ENCODE peak calls at places on chromosomes 6 and 20, in four cellular contexts. X, Z, K and E are unnamed samples.

GRCh38 chr20:24729896-24730605 is 219.0 kb upstream of the CST7 start:
- DNase-seq in X (no peak), K (no peak), Z (no peak), E (no peak)

GRCh38 chr6:148509152-148509571 is 166.5 kb downstream of the SASH1 start:
- DNase-seq in K (no peak), X (no peak), Z (peak; percentile 71), E (peak; percentile 76)

GRCh38 chr6:66183982-66184555 is 477.0 kb upstream of the EYS start:
- DNase-seq in X (no peak), Z (no peak), K (no peak), E (peak; percentile 1)

GRCh38 chr6:26183581-26184408 is 96.6 kb downstream of the HFE start:
- DNase-seq in Z (peak; percentile 94), X (peak; percentile 85), K (no peak), E (peak; percentile 95)

GRCh38 chr6:42383421-42384208 is 68.1 kb downstream of the TRERF1 start:
- DNase-seq in K (no peak), X (no peak), Z (no peak), E (no peak)

GRCh38 chr20:208937-209566 is 18.0 kb upstream of the DEFB129 start:
- DNase-seq in Z (peak; percentile 83), K (peak; percentile 53), X (peak; percentile 61), E (peak; percentile 80)

GRCh38 chr20:24823176-24823575 is 125.9 kb upstream of the CST7 start:
- DNase-seq in X (no peak), Z (no peak), K (no peak), E (no peak)

GRCh38 chr6:139655783-139656705 is 281.6 kb upstream of the CITED2 start:
- DNase-seq in K (no peak), X (no peak), Z (no peak), E (no peak)

GRCh38 chr20:63967330-63968135 is 2.2 kb downstream of the ZNF512B start:
- DNase-seq in Z (no peak), X (no peak), K (no peak), E (no peak)

GRCh38 chr6:38933426-38933825 is 115.2 kb upstream of the GLP1R start:
- DNase-seq in Z (peak; percentile 7), K (no peak), X (peak; percentile 32), E (peak; percentile 8)
- TF ChIP-seq CTCF in Z (peak; percentile 26), K (peak; percentile 51), X (peak; percentile 53), E (peak; percentile 13)

DNA sequence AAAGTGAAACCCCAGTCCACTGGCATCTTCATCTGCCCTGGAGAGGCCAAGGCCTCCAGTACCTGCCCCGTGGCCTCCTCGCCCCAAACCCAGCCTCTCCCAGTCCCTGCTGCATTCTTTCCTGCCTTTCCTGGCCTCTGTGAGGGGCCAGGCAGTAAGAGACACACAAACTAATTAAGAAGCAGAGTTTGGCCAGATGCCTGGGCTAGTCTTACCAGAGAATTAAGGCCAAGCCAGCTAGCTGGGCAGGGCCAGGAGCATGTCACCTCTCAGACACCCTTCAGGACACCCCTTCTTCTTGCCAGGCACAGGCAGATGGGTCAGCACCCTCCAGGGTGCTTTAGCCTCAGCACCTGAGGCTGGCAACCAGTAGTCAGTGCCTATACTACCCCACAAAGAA is 2.4 kb downstream of the MDGA1 start:
- DNase-seq in K (no peak), Z (no peak), X (no peak), E (no peak)
- H3K4me3 ChIP-seq in K (no peak overlapping the region), Z (no peak overlapping the region), X (no peak overlapping the region), E (peak overlapping the region; percentile 28)

GRCh38 chr6:152232494-152233151 is 404.5 kb downstream of the SYNE1 start:
- DNase-seq in K (no peak), X (no peak), Z (peak; percentile 82), E (peak; percentile 79)
- TF ChIP-seq CTCF in K (peak; percentile 16), X (no peak), Z (peak; percentile 45), E (peak; percentile 31)

DNA sequence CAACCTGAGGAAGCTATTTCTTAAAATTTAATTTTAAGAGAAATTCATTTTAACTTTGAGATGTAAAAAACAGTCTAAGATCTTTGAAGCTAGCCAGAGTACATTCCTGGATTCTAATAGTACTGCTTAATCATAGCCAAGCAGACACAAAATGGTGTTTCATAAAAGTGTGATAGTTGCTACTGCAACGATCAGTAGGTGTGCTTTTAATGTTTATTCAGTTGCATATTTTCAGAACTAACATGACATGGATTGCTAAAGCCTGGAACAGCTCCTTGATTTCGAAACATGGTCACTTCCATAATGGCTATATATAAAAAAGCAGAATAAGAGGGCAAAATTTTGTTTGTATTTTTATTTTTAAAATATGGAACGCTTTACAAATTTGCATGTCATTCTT is 35.5 kb downstream of the SESN1 start:
- DNase-seq in X (peak; percentile 43), Z (peak; percentile 73), K (no peak), E (peak; percentile 60)
- H3K4me3 ChIP-seq in X (no peak overlapping the region), Z (no peak overlapping the region), K (no peak overlapping the region), E (no peak overlapping the region)

DNA sequence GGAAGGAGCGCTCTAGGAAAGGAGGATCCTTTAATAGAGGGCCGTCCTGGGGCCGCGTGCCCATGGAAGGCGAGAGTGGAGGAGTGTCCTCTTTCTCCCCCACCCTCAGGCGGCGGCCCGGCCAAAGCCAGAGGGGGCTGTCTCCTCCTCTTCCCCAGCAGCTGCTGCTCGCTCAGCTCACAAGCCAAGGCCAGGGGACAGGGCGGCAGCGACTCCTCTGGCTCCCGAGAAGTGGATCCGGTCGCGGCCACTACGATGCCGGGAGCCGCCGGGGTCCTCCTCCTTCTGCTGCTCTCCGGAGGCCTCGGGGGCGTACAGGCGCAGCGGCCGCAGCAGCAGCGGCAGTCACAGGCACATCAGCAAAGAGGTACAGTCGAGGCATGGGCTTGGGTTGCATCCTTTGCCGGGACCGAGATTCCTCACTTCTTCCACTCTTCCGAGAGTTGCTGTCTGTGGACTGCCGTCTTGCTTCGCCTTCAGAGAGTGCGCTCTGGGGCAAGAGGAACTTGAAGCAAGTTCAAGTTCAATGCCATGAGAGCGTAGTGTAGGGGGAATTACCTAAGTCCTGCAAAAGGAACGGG is at the start of gene LAMA2:
- DNase-seq in Z (peak; percentile 82), K (no peak), X (no peak), E (peak; percentile 78)
- TF ChIP-seq CTCF in Z (no peak), K (no peak), X (no peak), E (peak; percentile 22)

DNA sequence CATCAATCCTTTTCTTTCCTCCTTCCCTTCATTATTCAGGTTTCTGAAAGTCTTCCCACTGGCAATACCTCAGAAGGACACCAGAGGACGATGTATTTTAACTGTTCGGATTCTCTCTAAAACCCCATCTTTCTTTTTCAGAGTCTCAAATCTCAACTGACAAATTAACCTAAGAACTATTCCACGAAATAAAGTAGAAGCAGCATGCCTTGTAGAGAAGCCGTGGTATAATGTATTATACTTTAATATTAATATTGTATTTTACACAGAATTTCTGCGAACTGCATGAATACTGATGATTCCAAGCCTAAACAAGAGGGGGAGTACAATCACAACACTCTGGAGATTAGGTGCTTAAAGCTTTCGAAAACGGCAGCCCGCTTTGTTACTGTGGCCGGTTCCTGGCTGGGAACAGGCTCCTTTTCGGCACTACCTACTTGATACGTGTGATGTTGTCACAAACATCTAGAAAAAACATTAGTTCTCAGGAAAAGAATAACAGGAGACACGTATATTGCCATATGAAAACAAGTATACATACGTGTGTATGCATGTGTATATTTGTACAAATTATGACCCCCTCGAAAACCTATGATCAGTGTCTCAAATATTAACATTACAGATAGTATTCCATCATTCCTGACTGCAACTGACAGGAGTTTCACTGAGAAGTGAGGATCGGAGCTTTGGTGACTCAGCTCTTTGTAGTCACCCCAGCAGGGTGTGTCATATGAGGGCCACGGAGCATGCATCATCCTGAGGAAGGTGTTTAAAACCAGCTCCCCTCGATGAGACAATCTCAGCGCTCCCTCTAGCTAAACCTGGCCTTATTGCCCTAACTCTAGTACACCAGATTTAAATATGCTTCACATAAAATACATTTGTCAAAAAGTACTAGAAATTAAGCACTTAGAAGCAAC is 319.7 kb upstream of the TCF21 start:
- DNase-seq in K (peak; percentile 8), Z (peak; percentile 86), X (peak; percentile 92), E (peak; percentile 89)
- H3K4me3 ChIP-seq in K (no peak overlapping the region), Z (peak overlapping the region; percentile 50), X (peak overlapping the region; percentile 50), E (peak overlapping the region; percentile 57)

GRCh38 chr20:36712775-36713174 is 33.1 kb downstream of the NDRG3 start:
- DNase-seq in Z (no peak), K (no peak), X (no peak), E (no peak)

GRCh38 chr20:36720510-36720909 is 25.4 kb downstream of the NDRG3 start:
- DNase-seq in X (no peak), Z (no peak), K (no peak), E (peak; percentile 7)

GRCh38 chr20:36717657-36718056 is 28.2 kb downstream of the NDRG3 start:
- DNase-seq in X (no peak), Z (peak; percentile 10), K (peak; percentile 31), E (peak; percentile 7)
- TF ChIP-seq CTCF in X (peak; percentile 47), Z (peak; percentile 24), K (peak; percentile 72), E (peak; percentile 11)

GRCh38 chr6:34129753-34130152 is 16.1 kb downstream of the GRM4 start:
- DNase-seq in K (no peak), X (no peak), Z (no peak), E (no peak)

GRCh38 chr6:34131326-34132081 is 14.4 kb downstream of the GRM4 start:
- DNase-seq in K (no peak), X (no peak), Z (no peak), E (no peak)

GRCh38 chr6:34130870-34131269 is 15.0 kb downstream of the GRM4 start:
- DNase-seq in Z (no peak), X (no peak), K (no peak), E (no peak)

GRCh38 chr6:34132486-34133185 is 13.3 kb downstream of the GRM4 start:
- DNase-seq in X (peak; percentile 23), Z (peak; percentile 42), K (peak; percentile 52), E (peak; percentile 23)

GRCh38 chr6:34132082-34132357 is 13.9 kb downstream of the GRM4 start:
- DNase-seq in K (no peak), Z (no peak), X (no peak), E (no peak)
- H3K4me3 ChIP-seq in K (no peak overlapping the region), Z (no peak overlapping the region), X (no peak overlapping the region), E (no peak overlapping the region)